ENCODE peak calls at places on chromosomes 11 and 22, in four cellular contexts. One of them, this sample, is unnamed.
A peak's percentile ranks its signal among the peaks of the same experiment; 100 is the strongest.

GRCh38 chr22:21994881-21995444 is 12.4 kb upstream of the TOP3B start:
- DNase-seq in H1: no peak
- DNase-seq in HepG2: no peak
- DNase-seq in K562: no peak
- DNase-seq in this sample: no peak

GRCh38 chr22:50361688-50362087 is 18.6 kb downstream of the PPP6R2 start:
- DNase-seq in K562: no peak
- DNase-seq in H1: no peak
- DNase-seq in HepG2: no peak
- DNase-seq in this sample: no peak

GRCh38 chr11:115477410-115477809 is 26.8 kb downstream of the CADM1 start:
- DNase-seq in HepG2: no peak
- DNase-seq in H1: no peak
- DNase-seq in K562: no peak
- DNase-seq in this sample: no peak

GRCh38 chr11:68750988-68751325 is 363 bp downstream of the TESMIN start:
- DNase-seq in HepG2: no peak
- DNase-seq in K562: no peak
- DNase-seq in H1: no peak
- DNase-seq in this sample: no peak

GRCh38 chr11:84255483-84255882 is 969.3 kb upstream of the CCDC90B start:
- DNase-seq in HepG2: no peak
- DNase-seq in K562: no peak
- DNase-seq in H1: no peak
- DNase-seq in this sample: no peak

GRCh38 chr11:102611291-102611690 is 13.8 kb downstream of the MMP20 start:
- DNase-seq in H1: no peak
- DNase-seq in HepG2: no peak
- DNase-seq in K562: no peak
- DNase-seq in this sample: no peak

GRCh38 chr11:76159303-76159937 is 46.9 kb downstream of the WNT11 start:
- DNase-seq in H1: no peak
- DNase-seq in HepG2: no peak
- DNase-seq in K562: no peak
- DNase-seq in this sample: no peak

GRCh38 chr11:116851631-116852030 is 14.2 kb upstream of the APOA1 start:
- DNase-seq in H1: no peak
- DNase-seq in K562: no peak
- DNase-seq in HepG2: no peak
- DNase-seq in this sample: no peak

GRCh38 chr11:106378513-106379179 is 301.2 kb downstream of the AASDHPPT start:
- DNase-seq in K562: no peak
- DNase-seq in H1: no peak
- DNase-seq in HepG2: no peak
- DNase-seq in this sample: no peak

GRCh38 chr11:79018371-79018849 is 422.4 kb downstream of the TENM4 start:
- DNase-seq in HepG2: no peak
- DNase-seq in K562: no peak
- DNase-seq in H1: no peak
- DNase-seq in this sample: no peak

GRCh38 chr11:118437736-118438125 is 1.4 kb downstream of the KMT2A start:
- DNase-seq in HepG2: peak; percentile 51
- DNase-seq in H1: no peak
- DNase-seq in K562: peak; percentile 54
- DNase-seq in this sample: no peak

GRCh38 chr11:64947202-64947814 is 11.6 kb upstream of the GPHA2 start:
- DNase-seq in H1: no peak
- DNase-seq in HepG2: no peak
- DNase-seq in K562: no peak
- DNase-seq in this sample: no peak

GRCh38 chr22:37752189-37753061 is 55.3 kb upstream of the GCAT start:
- DNase-seq in HepG2: peak; percentile 73
- DNase-seq in H1: no peak
- DNase-seq in K562: no peak
- DNase-seq in this sample: peak; percentile 64

GRCh38 chr11:118746988-118747585 is 43.9 kb downstream of the DDX6 start:
- DNase-seq in K562: no peak
- DNase-seq in HepG2: no peak
- DNase-seq in H1: no peak
- DNase-seq in this sample: no peak

GRCh38 chr22:43449205-43449830 is 37.5 kb downstream of the MPPED1 start:
- DNase-seq in K562: peak; percentile 70
- DNase-seq in H1: peak; percentile 7
- DNase-seq in HepG2: no peak
- DNase-seq in this sample: no peak

GRCh38 chr11:103961010-103961409 is 75.4 kb upstream of the DDI1 start:
- DNase-seq in HepG2: no peak
- DNase-seq in K562: no peak
- DNase-seq in H1: no peak
- DNase-seq in this sample: peak; percentile 43

GRCh38 chr11:64916040-64916847 is 765 bp downstream of the ATG2A start:
- DNase-seq in H1: no peak
- DNase-seq in K562: peak; percentile 70
- DNase-seq in HepG2: peak; percentile 55
- DNase-seq in this sample: peak; percentile 65

GRCh38 chr11:30453705-30454104 is 130.8 kb downstream of the ARL14EP start:
- DNase-seq in H1: peak; percentile 51
- DNase-seq in HepG2: no peak
- DNase-seq in K562: no peak
- DNase-seq in this sample: no peak

GRCh38 chr11:19660076-19660475 is 52.6 kb upstream of the NAV2 start:
- DNase-seq in HepG2: peak; percentile 52
- DNase-seq in K562: peak; percentile 49
- DNase-seq in H1: no peak
- DNase-seq in this sample: peak; percentile 81

GRCh38 chr11:446886-447285 is 3.2 kb upstream of the PTDSS2 start:
- DNase-seq in HepG2: no peak
- DNase-seq in H1: no peak
- DNase-seq in K562: no peak
- DNase-seq in this sample: no peak

GRCh38 chr11:102390667-102391449 is 43.8 kb downstream of the BIRC2 start:
- DNase-seq in HepG2: peak; percentile 70
- DNase-seq in H1: peak; percentile 43
- DNase-seq in K562: peak; percentile 63
- DNase-seq in this sample: peak; percentile 75

GRCh38 chr11:132531921-132532320 is 1000.4 kb downstream of the OPCML start:
- DNase-seq in HepG2: no peak
- DNase-seq in H1: no peak
- DNase-seq in K562: no peak
- DNase-seq in this sample: no peak

GRCh38 chr22:49656291-49656851 is 171.3 kb downstream of the BRD1 start:
- DNase-seq in HepG2: no peak
- DNase-seq in H1: no peak
- DNase-seq in K562: no peak
- DNase-seq in this sample: no peak

GRCh38 chr11:74249496-74249895 is 61.9 kb downstream of the P4HA3 start:
- DNase-seq in K562: no peak
- DNase-seq in H1: no peak
- DNase-seq in HepG2: no peak
- DNase-seq in this sample: no peak

GRCh38 chr22:39173787-39174497 is 21.5 kb upstream of the CBX7 start:
- DNase-seq in HepG2: no peak
- DNase-seq in H1: no peak
- DNase-seq in K562: no peak
- DNase-seq in this sample: no peak

GRCh38 chr22:43860126-43860525 is 2.2 kb downstream of the SULT4A1 start:
- DNase-seq in H1: no peak
- DNase-seq in HepG2: no peak
- DNase-seq in K562: no peak
- DNase-seq in this sample: no peak

GRCh38 chr11:61415381-61415780 is 14.4 kb downstream of the CPSF7 start:
- DNase-seq in K562: no peak
- DNase-seq in HepG2: no peak
- DNase-seq in H1: no peak
- DNase-seq in this sample: no peak

GRCh38 chr11:108224908-108225786 is 2.3 kb downstream of the ATM start:
- DNase-seq in HepG2: no peak
- DNase-seq in H1: no peak
- DNase-seq in K562: no peak
- DNase-seq in this sample: no peak

GRCh38 chr11:120147950-120148270 is 10.0 kb upstream of the TRIM29 start:
- DNase-seq in H1: no peak
- DNase-seq in K562: no peak
- DNase-seq in HepG2: no peak
- DNase-seq in this sample: no peak

GRCh38 chr11:995058-995751 is 41.3 kb downstream of the MUC6 start:
- DNase-seq in H1: no peak
- DNase-seq in HepG2: no peak
- DNase-seq in K562: no peak
- DNase-seq in this sample: peak; percentile 31

GRCh38 chr11:109096266-109096665 is 325.7 kb upstream of the C11orf87 start:
- DNase-seq in H1: no peak
- DNase-seq in K562: no peak
- DNase-seq in HepG2: no peak
- DNase-seq in this sample: no peak

GRCh38 chr22:45889539-45890350 is 87.2 kb downstream of the WNT7B start:
- DNase-seq in HepG2: no peak
- DNase-seq in K562: no peak
- DNase-seq in H1: no peak
- DNase-seq in this sample: no peak
- TF ChIP-seq PHF8 in HepG2: no peak
- TF ChIP-seq PHF8 in K562: no peak
- TF ChIP-seq PHF8 in H1: no peak
- TF ChIP-seq PHF8 in this sample: no peak

GRCh38 chr11:128496249-128496648 is 91.1 kb downstream of the ETS1 start:
- DNase-seq in K562: no peak
- DNase-seq in HepG2: no peak
- DNase-seq in H1: no peak
- DNase-seq in this sample: no peak
- H3K4me1 ChIP-seq in K562: no peaks in the 10 kb centered on the region
- H3K4me1 ChIP-seq in HepG2: no peaks in the 10 kb centered on the region
- H3K4me1 ChIP-seq in H1: no peaks in the 10 kb centered on the region
- H3K4me1 ChIP-seq in this sample: peaks cover 91% of the 10 kb centered on the region

GRCh38 chr22:35727436-35727835 is 9.8 kb downstream of the APOL5 start:
- DNase-seq in K562: peak; percentile 18
- DNase-seq in H1: no peak
- DNase-seq in HepG2: no peak
- DNase-seq in this sample: no peak

GRCh38 chr22:35726933-35727332 is 9.3 kb downstream of the APOL5 start:
- DNase-seq in K562: no peak
- DNase-seq in HepG2: no peak
- DNase-seq in H1: no peak
- DNase-seq in this sample: no peak

GRCh38 chr22:35728639-35729308 is 11.1 kb downstream of the APOL5 start:
- DNase-seq in H1: no peak
- DNase-seq in K562: no peak
- DNase-seq in HepG2: no peak
- DNase-seq in this sample: no peak

GRCh38 chr22:35725521-35725920 is 7.8 kb downstream of the APOL5 start:
- DNase-seq in K562: no peak
- DNase-seq in HepG2: no peak
- DNase-seq in H1: no peak
- DNase-seq in this sample: no peak

DNA sequence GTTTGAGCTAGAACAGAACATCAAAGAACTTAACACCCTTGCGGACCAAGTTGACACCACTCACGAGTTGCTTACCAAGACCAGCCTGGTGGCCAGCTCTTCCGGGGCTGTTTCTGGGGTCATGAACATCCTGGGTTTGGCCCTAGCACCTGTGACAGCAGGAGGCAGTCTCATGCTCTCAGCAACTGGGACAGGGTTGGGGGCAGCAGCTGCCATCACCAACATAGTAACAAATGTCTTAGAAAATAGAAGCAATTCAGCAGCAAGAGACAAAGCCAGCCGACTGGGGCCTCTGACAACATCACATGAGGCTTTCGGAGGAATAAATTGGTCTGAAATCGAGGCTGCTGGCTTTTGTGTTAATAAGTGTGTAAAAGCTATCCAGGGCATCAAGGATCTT is 8.7 kb downstream of the APOL5 start:
- DNase-seq in H1: no peak
- DNase-seq in HepG2: no peak
- DNase-seq in K562: no peak
- DNase-seq in this sample: no peak
- TF ChIP-seq PHF8 in H1: no peak
- TF ChIP-seq PHF8 in HepG2: no peak
- TF ChIP-seq PHF8 in K562: no peak
- TF ChIP-seq PHF8 in this sample: no peak

DNA sequence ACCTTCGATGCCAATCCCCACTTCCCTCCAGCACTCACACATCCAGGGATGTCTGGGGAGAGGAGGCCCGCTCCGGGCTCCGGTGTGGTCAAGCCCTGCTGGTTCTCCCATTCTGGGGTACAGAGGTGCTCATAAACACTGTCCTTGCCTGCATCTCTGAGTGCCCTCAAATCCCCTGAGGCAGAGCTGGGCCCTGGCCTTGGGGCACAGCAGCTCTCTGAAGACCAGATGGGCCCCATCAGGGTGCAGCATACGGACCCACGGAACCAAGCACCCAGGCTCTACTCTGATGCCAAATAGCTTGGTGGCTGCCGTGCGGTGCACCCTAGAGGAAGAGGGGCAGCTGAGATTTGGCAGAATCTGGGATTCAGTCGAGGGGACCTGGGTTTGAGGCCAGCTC is 35.7 kb upstream of the NNMT start:
- DNase-seq in K562: no peak
- DNase-seq in H1: no peak
- DNase-seq in HepG2: no peak
- DNase-seq in this sample: no peak
- H3K4me1 ChIP-seq in K562: peaks cover 16% of the 10 kb centered on the region
- H3K4me1 ChIP-seq in H1: no peaks in the 10 kb centered on the region
- H3K4me1 ChIP-seq in HepG2: peaks cover 16% of the 10 kb centered on the region
- H3K4me1 ChIP-seq in this sample: peaks cover 5% of the 10 kb centered on the region

GRCh38 chr11:2647953-2648352 is 51.8 kb downstream of the KCNQ1OT1 start:
- DNase-seq in HepG2: no peak
- DNase-seq in K562: no peak
- DNase-seq in H1: no peak
- DNase-seq in this sample: no peak

GRCh38 chr11:2643746-2644145 is 56.0 kb downstream of the KCNQ1OT1 start:
- DNase-seq in H1: no peak
- DNase-seq in K562: no peak
- DNase-seq in HepG2: no peak
- DNase-seq in this sample: no peak

GRCh38 chr11:2647167-2647566 is 52.6 kb downstream of the KCNQ1OT1 start:
- DNase-seq in HepG2: no peak
- DNase-seq in H1: no peak
- DNase-seq in K562: no peak
- DNase-seq in this sample: no peak

GRCh38 chr11:2644844-2645778 is 54.7 kb downstream of the KCNQ1OT1 start:
- DNase-seq in H1: no peak
- DNase-seq in K562: no peak
- DNase-seq in HepG2: no peak
- DNase-seq in this sample: no peak

GRCh38 chr11:2645779-2646118 is 54.0 kb downstream of the KCNQ1OT1 start:
- DNase-seq in H1: no peak
- DNase-seq in HepG2: no peak
- DNase-seq in K562: no peak
- DNase-seq in this sample: no peak
- TF ChIP-seq PHF8 in H1: no peak
- TF ChIP-seq PHF8 in HepG2: no peak
- TF ChIP-seq PHF8 in K562: no peak
- TF ChIP-seq PHF8 in this sample: no peak